ENCODE peak calls at places on chromosomes 4 and X, in five cellular contexts. N is brain microvascular endothelial cell, G is Caco-2, U is NCI-H2081, H is GOT3. W is an unnamed sample.

GRCh38 chr4:98181815-98182214 is 38.5 kb upstream of the STPG2 start:
- DNase-seq in H (no peak), G (no peak), N (peak; percentile 13), U (no peak), W (peak; percentile 14)

GRCh38 chr4:156870166-156870565 is 101.4 kb downstream of the PDGFC start:
- DNase-seq in G (no peak), U (no peak), N (no peak), H (no peak), W (no peak)

GRCh38 chrX:23784487-23785301 is 1.7 kb downstream of the SAT1 start:
- DNase-seq in N (peak; percentile 20), G (no peak), U (no peak), H (peak; percentile 7), W (peak; percentile 69)

GRCh38 chrX:16730450-16730849 is 11.0 kb downstream of the SYAP1 start:
- DNase-seq in G (no peak), U (no peak), H (no peak), N (no peak), W (no peak)

GRCh38 chr4:14853186-14853946 is 148.9 kb upstream of the CPEB2 start:
- DNase-seq in N (peak; percentile 93), U (no peak), H (no peak), G (no peak), W (peak; percentile 91)

GRCh38 chr4:44916406-44916805 is 190.1 kb upstream of the GNPDA2 start:
- DNase-seq in G (no peak), U (no peak), H (no peak), N (no peak), W (peak; percentile 10)

GRCh38 chr4:176635372-176636261 is 157.1 kb downstream of the VEGFC start:
- DNase-seq in N (peak; percentile 96), G (no peak), U (no peak), H (no peak), W (peak; percentile 85)

GRCh38 chr4:121156822-121157769 is 7.0 kb downstream of the TNIP3 start:
- DNase-seq in U (no peak), H (no peak), N (no peak), G (peak; percentile 39), W (no peak)

GRCh38 chr4:186920486-186920885 is 196.8 kb upstream of the FAT1 start:
- DNase-seq in N (peak; percentile 52), U (no peak), G (no peak), H (no peak), W (peak; percentile 64)

GRCh38 chr4:145731026-145731425 is 51.1 kb downstream of the C4orf51 start:
- DNase-seq in U (peak; percentile 76), H (no peak), N (no peak), G (no peak), W (peak; percentile 69)

GRCh38 chr4:122764071-122764807 is 31.7 kb downstream of the BBS12 start:
- DNase-seq in N (no peak), H (no peak), G (no peak), U (no peak), W (peak; percentile 64)

GRCh38 chrX:110851780-110852179 is 56.2 kb upstream of the CHRDL1 start:
- DNase-seq in N (no peak), U (no peak), G (no peak), H (no peak), W (peak; percentile 6)

GRCh38 chr4:87079967-87080366 is 140.5 kb downstream of the KLHL8 start:
- DNase-seq in G (no peak), H (no peak), U (no peak), N (no peak), W (no peak)

GRCh38 chr4:183332447-183332846 is 10.2 kb upstream of the CLDN24 start:
- DNase-seq in G (no peak), U (no peak), N (no peak), H (no peak), W (no peak)

GRCh38 chrX:119459181-119459580 is 9.1 kb upstream of the SLC25A5 start:
- DNase-seq in U (no peak), H (no peak), G (no peak), N (peak; percentile 9), W (no peak)

GRCh38 chrX:110915579-110915978 is 120.0 kb upstream of the CHRDL1 start:
- DNase-seq in U (no peak), H (no peak), G (no peak), N (no peak), W (peak; percentile 11)

GRCh38 chr4:44772340-44772739 is 46.0 kb upstream of the GNPDA2 start:
- DNase-seq in N (no peak), U (no peak), H (no peak), G (no peak), W (no peak)

GRCh38 chrX:9807355-9808182 is 21.3 kb downstream of the SHROOM2 start:
- DNase-seq in N (no peak), G (no peak), H (no peak), U (no peak), W (no peak)

GRCh38 chr4:183264614-183265013 is 55.5 kb downstream of the CLDN22 start:
- DNase-seq in U (no peak), N (no peak), G (no peak), H (no peak), W (peak; percentile 21)

GRCh38 chrX:71178908-71179307 is 34.3 kb downstream of the NLGN3 start:
- DNase-seq in G (peak; percentile 59), N (peak; percentile 58), H (no peak), U (peak; percentile 77), W (peak; percentile 66)

GRCh38 chrX:56281789-56282188 is 49.6 kb downstream of the KLF8 start:
- DNase-seq in H (no peak), N (no peak), G (peak; percentile 9), U (peak; percentile 1), W (peak; percentile 4)

GRCh38 chr4:80192252-80192866 is 4.9 kb upstream of the PRDM8 start:
- DNase-seq in U (no peak), H (no peak), N (no peak), G (no peak), W (no peak)

GRCh38 chrX:46572295-46572936 is 1.1 kb upstream of the CHST7 start:
- DNase-seq in U (no peak), G (no peak), H (no peak), N (no peak), W (no peak)

GRCh38 chr4:77153016-77153415 is 4.0 kb upstream of the CCNG2 start:
- DNase-seq in U (no peak), H (no peak), N (no peak), G (no peak), W (no peak)

GRCh38 chr4:7335363-7336066 is 99.2 kb downstream of the PSAPL1 start:
- DNase-seq in G (peak; percentile 76), H (no peak), U (peak; percentile 34), N (no peak), W (no peak)

GRCh38 chrX:147183161-147183560 is 368.6 kb upstream of the CXorf51A start:
- DNase-seq in G (no peak), N (no peak), U (no peak), H (no peak), W (no peak)

GRCh38 chr4:126395661-126396060 is 1080.9 kb downstream of the FAT4 start:
- DNase-seq in N (no peak), G (no peak), U (no peak), H (no peak), W (peak; percentile 5)

GRCh38 chr4:62548108-62548524 is 1348.0 kb downstream of the ADGRL3 start:
- DNase-seq in U (no peak), G (no peak), H (no peak), N (no peak), W (no peak)

GRCh38 chr4:21226637-21227538 is 526.6 kb downstream of the PACRGL start:
- DNase-seq in U (no peak), N (no peak), H (no peak), G (no peak), W (no peak)

GRCh38 chr4:185304944-185305690 is 90.6 kb downstream of the LRP2BP start:
- DNase-seq in N (no peak), G (peak; percentile 44), U (peak; percentile 48), H (no peak), W (peak; percentile 29)

GRCh38 chr4:150250998-150251651 is 172.9 kb downstream of the DCLK2 start:
- DNase-seq in G (no peak), H (no peak), N (no peak), U (no peak), W (no peak)

GRCh38 chrX:23554304-23554703 is 113.0 kb upstream of the PRDX4 start:
- DNase-seq in G (peak; percentile 4), N (peak; percentile 7), H (no peak), U (peak; percentile 38), W (peak; percentile 60)

GRCh38 chr4:4781936-4782754 is 77.3 kb upstream of the MSX1 start:
- DNase-seq in G (no peak), U (no peak), H (no peak), N (no peak), W (peak; percentile 24)

W was measured in astrocyte of the spinal cord.